ENCODE peak calls at places on chromosomes 12 and 14, in five cellular contexts. V, Q, D, E and P are unnamed samples.

GRCh38 chr12:29088611-29089219 is 60.4 kb upstream of the FAR2 start:
- DNase-seq in V (no peak), Q (no peak), D (no peak), E (no peak), P (no peak)

GRCh38 chr12:105986779-105987686 is 151.7 kb downstream of the NUAK1 start:
- DNase-seq in V (no peak), Q (no peak), D (no peak), E (no peak), P (no peak)

GRCh38 chr12:20620311-20620710 is 74.8 kb upstream of the SLCO1C1 start:
- DNase-seq in V (no peak), Q (no peak), D (no peak), E (no peak), P (no peak)

GRCh38 chr12:105382771-105383632 is 52.5 kb downstream of the C12orf75 start:
- DNase-seq in V (no peak), Q (no peak), D (no peak), E (peak; percentile 47), P (no peak)

GRCh38 chr12:24500466-24501232 is 448.3 kb downstream of the BCAT1 start:
- DNase-seq in V (no peak), Q (no peak), D (no peak), E (no peak), P (no peak)

GRCh38 chr12:18955594-18955993 is 173.9 kb upstream of the PLEKHA5 start:
- DNase-seq in V (no peak), Q (no peak), D (no peak), E (no peak), P (no peak)

GRCh38 chr12:25373396-25373795 is 122.7 kb upstream of the KRAS start:
- DNase-seq in V (no peak), Q (no peak), D (no peak), E (no peak), P (no peak)

GRCh38 chr12:132161046-132161781 is 17.0 kb downstream of the NOC4L start:
- DNase-seq in V (peak; percentile 36), Q (no peak), D (no peak), E (no peak), P (no peak)

GRCh38 chr14:39240769-39241168 is 7.1 kb downstream of the MIA2 start:
- DNase-seq in V (no peak), Q (no peak), D (no peak), E (no peak), P (no peak)

GRCh38 chr12:123250471-123251383 is 17.5 kb downstream of the MTRFR start:
- DNase-seq in V (peak; percentile 85), Q (no peak), D (peak; percentile 65), E (no peak), P (no peak)

GRCh38 chr12:29616664-29617409 is 119.4 kb upstream of the OVCH1 start:
- DNase-seq in V (no peak), Q (no peak), D (no peak), E (no peak), P (no peak)

GRCh38 chr14:102474934-102475333 is 34.6 kb downstream of the ANKRD9 start:
- DNase-seq in V (peak; percentile 86), Q (peak; percentile 80), D (peak; percentile 94), E (no peak), P (peak; percentile 84)

GRCh38 chr12:20268121-20268732 is 100.1 kb upstream of the PDE3A start:
- DNase-seq in V (no peak), Q (no peak), D (no peak), E (no peak), P (no peak)

GRCh38 chr14:73717247-73717646 is 3.1 kb upstream of the PNMA1 start:
- DNase-seq in V (no peak), Q (no peak), D (no peak), E (no peak), P (no peak)

GRCh38 chr12:49518914-49519573 is 19.8 kb upstream of the KCNH3 start:
- DNase-seq in V (no peak), Q (no peak), D (no peak), E (no peak), P (no peak)

GRCh38 chr14:97377550-97377949 is 580.4 kb downstream of the VRK1 start:
- DNase-seq in V (no peak), Q (no peak), D (no peak), E (no peak), P (no peak)

GRCh38 chr14:103697196-103697595 is 18.1 kb downstream of the XRCC3 start:
- DNase-seq in V (no peak), Q (no peak), D (no peak), E (no peak), P (no peak)

GRCh38 chr12:115070313-115070712 is 386.3 kb upstream of the TBX3 start:
- DNase-seq in V (no peak), Q (no peak), D (no peak), E (no peak), P (no peak)

GRCh38 chr14:48983355-48983888 is 602.8 kb downstream of the RPS29 start:
- DNase-seq in V (no peak), Q (no peak), D (peak; percentile 51), E (no peak), P (no peak)

GRCh38 chr14:105322791-105323556 is 8.4 kb downstream of the PACS2 start:
- DNase-seq in V (no peak), Q (no peak), D (no peak), E (no peak), P (no peak)

GRCh38 chr12:67220065-67220464 is 49.1 kb upstream of the CAND1 start:
- DNase-seq in V (no peak), Q (no peak), D (peak; percentile 69), E (no peak), P (no peak)

GRCh38 chr12:118120579-118121363 is 15.2 kb upstream of the PEBP1 start:
- DNase-seq in V (peak; percentile 83), Q (peak; percentile 72), D (peak; percentile 93), E (peak; percentile 44), P (peak; percentile 84)

GRCh38 chr12:57592551-57593165 is 1.7 kb downstream of the PIP4K2C start:
- DNase-seq in V (no peak), Q (no peak), D (no peak), E (no peak), P (no peak)

GRCh38 chr12:24244231-24244630 is 294.8 kb upstream of the SOX5 start:
- DNase-seq in V (no peak), Q (no peak), D (no peak), E (no peak), P (no peak)

GRCh38 chr12:92444763-92445162 is 258.0 kb upstream of the PLEKHG7 start:
- DNase-seq in V (no peak), Q (no peak), D (peak; percentile 55), E (no peak), P (peak; percentile 60)

GRCh38 chr12:41409628-41410027 is 221.5 kb downstream of the PDZRN4 start:
- DNase-seq in V (no peak), Q (no peak), D (no peak), E (no peak), P (no peak)

GRCh38 chr14:90808759-90809529 is 7.3 kb downstream of the TTC7B start:
- DNase-seq in V (no peak), Q (no peak), D (no peak), E (no peak), P (no peak)

GRCh38 chr14:76564471-76565119 is 188.7 kb downstream of the ESRRB start:
- DNase-seq in V (no peak), Q (no peak), D (no peak), E (no peak), P (no peak)

GRCh38 chr12:54379401-54380201 is 4.9 kb downstream of the ZNF385A start:
- DNase-seq in V (peak; percentile 96), Q (peak; percentile 92), D (peak; percentile 94), E (peak; percentile 77), P (peak; percentile 96)

GRCh38 chr12:2194060-2194459 is 141.3 kb downstream of the CACNA1C start:
- DNase-seq in V (no peak), Q (no peak), D (no peak), E (no peak), P (peak; percentile 29)

GRCh38 chr12:2192231-2192630 is 139.4 kb downstream of the CACNA1C start:
- DNase-seq in V (no peak), Q (no peak), D (no peak), E (no peak), P (peak; percentile 60)

GRCh38 chr12:2191534-2192153 is 138.9 kb downstream of the CACNA1C start:
- DNase-seq in V (no peak), Q (no peak), D (no peak), E (no peak), P (peak; percentile 30)

GRCh38 chr12:2195085-2195484 is 142.3 kb downstream of the CACNA1C start:
- DNase-seq in V (no peak), Q (no peak), D (no peak), E (no peak), P (peak; percentile 24)

GRCh38 chr12:2194571-2194970 is 141.8 kb downstream of the CACNA1C start:
- DNase-seq in V (no peak), Q (no peak), D (no peak), E (no peak), P (peak; percentile 12)
- H3K4me1 ChIP-seq in V (no peaks in the 10 kb centered on the region), Q (peaks cover 49% of the 10 kb centered on the region), D (no peaks in the 10 kb centered on the region), E (no peaks in the 10 kb centered on the region), P (peaks cover 59% of the 10 kb centered on the region)

GRCh38 chr12:94266390-94266789 is 118.0 kb downstream of the PLXNC1 start:
- DNase-seq in V (no peak), Q (no peak), D (no peak), E (no peak), P (no peak)
- H3K4me1 ChIP-seq in V (peaks cover 50% of the 10 kb centered on the region), Q (peaks cover 10% of the 10 kb centered on the region), D (peaks cover 20% of the 10 kb centered on the region), E (peaks cover 24% of the 10 kb centered on the region), P (peaks cover 21% of the 10 kb centered on the region)

GRCh38 chr12:51199546-51199945 is 18.3 kb downstream of the POU6F1 start:
- DNase-seq in V (no peak), Q (no peak), D (no peak), E (no peak), P (no peak)
- H3K4me1 ChIP-seq in V (no peaks in the 10 kb centered on the region), Q (no peaks in the 10 kb centered on the region), D (no peaks in the 10 kb centered on the region), E (no peaks in the 10 kb centered on the region), P (no peaks in the 10 kb centered on the region)

GRCh38 chr14:59251811-59252771 is 63.6 kb downstream of the DAAM1 start:
- DNase-seq in V (no peak), Q (no peak), D (no peak), E (no peak), P (no peak)

GRCh38 chr14:59254911-59255545 is 66.6 kb downstream of the DAAM1 start:
- DNase-seq in V (no peak), Q (peak; percentile 38), D (peak; percentile 69), E (no peak), P (peak; percentile 73)

GRCh38 chr14:59254146-59254910 is 65.9 kb downstream of the DAAM1 start:
- DNase-seq in V (no peak), Q (peak; percentile 84), D (peak; percentile 96), E (no peak), P (peak; percentile 90)

GRCh38 chr14:59252772-59253500 is 64.5 kb downstream of the DAAM1 start:
- DNase-seq in V (no peak), Q (no peak), D (no peak), E (no peak), P (no peak)

DNA sequence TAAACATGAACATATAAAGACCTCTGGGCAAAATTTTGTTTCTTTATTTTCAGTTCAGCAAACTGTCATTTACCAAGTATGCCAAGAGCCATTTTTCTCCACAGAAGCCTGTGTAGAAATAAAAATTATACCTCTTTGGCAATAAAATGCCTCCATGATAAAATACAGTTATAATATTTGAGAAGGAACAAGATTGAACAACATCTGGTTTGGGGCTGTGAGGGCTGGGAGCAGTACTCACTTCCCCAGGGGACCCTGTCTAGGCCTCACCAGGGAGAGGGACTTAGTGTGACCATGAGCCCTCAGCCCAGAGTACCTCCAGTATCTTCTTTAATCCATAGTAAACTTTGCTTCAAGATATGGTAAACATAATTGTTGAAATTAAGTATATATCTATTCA is 65.1 kb downstream of the DAAM1 start:
- DNase-seq in V (no peak), Q (no peak), D (no peak), E (no peak), P (no peak)
- H3K4me1 ChIP-seq in V (peaks cover 48% of the 10 kb centered on the region), Q (peaks cover 53% of the 10 kb centered on the region), D (peaks cover 42% of the 10 kb centered on the region), E (no peaks in the 10 kb centered on the region), P (peaks cover 80% of the 10 kb centered on the region)